ENCODE peak calls at places on chromosomes 3 and 15, in four cellular contexts. One of them, this sample, is unnamed.

GRCh38 chr15:52144656-52145055 is 32.1 kb upstream of the BCL2L10 start:
- DNase-seq in psoas muscle: no peak
- DNase-seq in cardiac muscle cell: peak; percentile 57
- DNase-seq in neural progenitor cell: no peak
- DNase-seq in this sample: no peak

GRCh38 chr3:46861996-46862688 is 1.1 kb downstream of the MYL3 start:
- DNase-seq in neural progenitor cell: no peak
- DNase-seq in psoas muscle: peak; percentile 84
- DNase-seq in cardiac muscle cell: no peak
- DNase-seq in this sample: peak; percentile 23

GRCh38 chr15:59632714-59633113 is 21.1 kb downstream of the GCNT3 start:
- DNase-seq in neural progenitor cell: peak; percentile 69
- DNase-seq in cardiac muscle cell: peak; percentile 26
- DNase-seq in psoas muscle: no peak
- DNase-seq in this sample: no peak

GRCh38 chr3:111080357-111080937 is 8.8 kb downstream of the NECTIN3 start:
- DNase-seq in psoas muscle: no peak
- DNase-seq in cardiac muscle cell: peak; percentile 69
- DNase-seq in neural progenitor cell: peak; percentile 17
- DNase-seq in this sample: no peak

GRCh38 chr3:141913150-141913811 is 36.8 kb downstream of the ATP1B3 start:
- DNase-seq in neural progenitor cell: peak; percentile 63
- DNase-seq in cardiac muscle cell: peak; percentile 79
- DNase-seq in psoas muscle: no peak
- DNase-seq in this sample: no peak

GRCh38 chr15:86772369-86773059 is 692.8 kb downstream of the AGBL1 start:
- DNase-seq in neural progenitor cell: no peak
- DNase-seq in psoas muscle: no peak
- DNase-seq in cardiac muscle cell: no peak
- DNase-seq in this sample: no peak

GRCh38 chr15:77185242-77185785 is 114.4 kb upstream of the TSPAN3 start:
- DNase-seq in cardiac muscle cell: no peak
- DNase-seq in neural progenitor cell: no peak
- DNase-seq in psoas muscle: no peak
- DNase-seq in this sample: no peak

GRCh38 chr15:46768287-46768686 is 949.0 kb upstream of the SEMA6D start:
- DNase-seq in cardiac muscle cell: no peak
- DNase-seq in neural progenitor cell: no peak
- DNase-seq in psoas muscle: no peak
- DNase-seq in this sample: no peak

GRCh38 chr3:112011376-112011940 is 12.7 kb downstream of the TAGLN3 start:
- DNase-seq in psoas muscle: no peak
- DNase-seq in neural progenitor cell: no peak
- DNase-seq in cardiac muscle cell: no peak
- DNase-seq in this sample: no peak

GRCh38 chr15:56243117-56243773 is 434 bp downstream of the RFX7 start:
- DNase-seq in psoas muscle: peak; percentile 71
- DNase-seq in neural progenitor cell: peak; percentile 77
- DNase-seq in cardiac muscle cell: peak; percentile 56
- DNase-seq in this sample: peak; percentile 35

GRCh38 chr3:107251819-107252218 is 125.4 kb upstream of the CCDC54 start:
- DNase-seq in psoas muscle: no peak
- DNase-seq in neural progenitor cell: no peak
- DNase-seq in cardiac muscle cell: no peak
- DNase-seq in this sample: no peak

GRCh38 chr3:113096158-113096893 is 105.5 kb downstream of the GTPBP8 start:
- DNase-seq in cardiac muscle cell: peak; percentile 33
- DNase-seq in neural progenitor cell: peak; percentile 65
- DNase-seq in psoas muscle: no peak
- DNase-seq in this sample: no peak

GRCh38 chr3:39226106-39226741 is 33.8 kb upstream of the XIRP1 start:
- DNase-seq in cardiac muscle cell: no peak
- DNase-seq in psoas muscle: no peak
- DNase-seq in neural progenitor cell: no peak
- DNase-seq in this sample: no peak

GRCh38 chr15:92902020-92902419 is 1.9 kb downstream of the CHD2 start:
- DNase-seq in neural progenitor cell: no peak
- DNase-seq in psoas muscle: no peak
- DNase-seq in cardiac muscle cell: peak; percentile 53
- DNase-seq in this sample: no peak

GRCh38 chr15:74209997-74210573 is 7.5 kb upstream of the STRA6 start:
- DNase-seq in neural progenitor cell: no peak
- DNase-seq in psoas muscle: no peak
- DNase-seq in cardiac muscle cell: peak; percentile 95
- DNase-seq in this sample: no peak

DNA sequence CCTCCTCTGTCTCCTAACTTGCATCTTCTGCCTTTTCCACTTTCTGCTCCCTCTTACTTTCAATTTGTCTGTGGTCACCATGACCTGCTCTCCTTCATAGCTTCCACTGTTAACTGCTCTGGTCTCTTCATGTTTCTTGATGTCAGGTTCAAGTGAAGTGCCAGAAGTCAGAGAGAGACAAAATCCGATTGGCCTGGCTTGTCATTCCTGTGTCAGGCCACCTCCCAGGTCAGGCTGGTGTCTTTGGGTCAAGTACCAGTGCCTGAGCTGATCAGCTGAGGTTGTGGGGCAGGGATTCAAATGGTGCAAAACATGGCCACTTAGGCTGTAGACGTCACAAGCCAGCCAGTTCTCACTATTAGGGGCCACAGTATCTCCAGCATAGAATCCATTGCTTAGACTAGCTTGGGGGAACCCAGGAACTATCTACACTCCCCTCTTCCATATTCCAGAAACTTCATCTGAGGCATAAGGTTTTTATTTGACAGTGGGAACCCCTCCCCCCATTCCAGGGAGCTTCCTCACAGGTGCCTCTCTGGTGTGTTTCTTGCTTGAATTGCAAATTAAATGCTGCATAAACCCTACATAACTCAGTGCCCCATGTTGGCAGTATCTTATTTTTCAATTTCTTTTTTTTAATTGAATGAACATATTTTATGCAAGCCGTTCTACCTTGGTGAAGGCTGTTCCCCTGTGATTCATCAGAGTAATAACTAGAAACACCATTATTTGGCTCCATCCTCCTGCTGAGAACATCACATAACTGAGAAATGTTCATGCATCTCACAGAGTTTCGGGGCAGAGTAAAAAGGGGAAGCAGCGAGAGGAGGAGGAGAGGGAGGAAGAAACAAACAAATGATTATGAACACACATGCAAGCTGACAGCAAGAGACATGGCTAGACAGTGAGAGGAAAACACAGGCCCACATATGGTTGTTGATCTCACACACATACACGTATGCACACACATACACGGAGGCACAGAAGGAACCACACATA is 175.8 kb downstream of the TLE3 start:
- DNase-seq in cardiac muscle cell: no peak
- DNase-seq in psoas muscle: no peak
- DNase-seq in neural progenitor cell: no peak
- DNase-seq in this sample: no peak
- H3K9me3 ChIP-seq in cardiac muscle cell: no peaks in the 10 kb centered on the region
- H3K9me3 ChIP-seq in psoas muscle: peaks cover 13% of the 10 kb centered on the region
- H3K9me3 ChIP-seq in neural progenitor cell: peaks cover 11% of the 10 kb centered on the region
- H3K9me3 ChIP-seq in this sample: no peaks in the 10 kb centered on the region

DNA sequence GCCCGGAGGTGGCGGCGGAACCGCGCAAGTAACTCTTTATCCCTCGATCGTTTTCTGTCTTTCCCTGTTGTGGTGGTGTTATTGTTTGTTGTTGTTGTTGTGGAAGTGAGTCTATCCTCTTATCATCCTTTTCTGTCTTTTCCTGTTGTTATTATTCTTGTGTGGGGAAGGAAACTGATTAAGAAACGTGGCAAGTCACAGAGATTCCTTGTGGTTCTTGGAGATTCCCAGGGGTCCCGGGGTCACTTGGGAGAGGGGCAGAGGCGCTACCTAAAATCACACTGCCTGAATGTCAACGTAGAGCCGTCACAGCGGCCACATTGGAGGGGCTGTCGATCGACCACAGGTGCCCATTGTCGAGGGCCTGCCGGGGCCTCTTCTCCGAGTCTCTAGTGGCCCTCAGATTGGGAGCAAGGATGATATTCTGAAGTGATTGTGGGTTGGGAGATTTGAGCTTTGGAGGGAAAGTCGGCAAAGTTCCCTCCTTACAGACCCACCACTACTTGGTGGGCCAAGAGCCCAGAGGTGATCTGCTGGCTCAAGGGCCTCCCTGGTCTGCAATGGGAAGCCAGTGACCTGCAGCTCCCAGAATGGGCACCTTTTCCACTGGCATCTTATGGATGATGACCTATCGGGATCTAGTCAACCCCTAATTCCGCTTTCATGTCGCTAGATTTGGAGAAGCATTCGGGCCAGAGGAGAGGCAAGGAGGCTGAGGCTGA is 816 bp downstream of the PARP14 start:
- DNase-seq in psoas muscle: no peak
- DNase-seq in neural progenitor cell: no peak
- DNase-seq in cardiac muscle cell: no peak
- DNase-seq in this sample: no peak
- H3K27ac ChIP-seq in psoas muscle: peak overlapping the region; percentile 74
- H3K27ac ChIP-seq in neural progenitor cell: no peak overlapping the region
- H3K27ac ChIP-seq in cardiac muscle cell: no peak overlapping the region
- H3K27ac ChIP-seq in this sample: peak overlapping the region; percentile 87

GRCh38 chr15:27067175-27067574 is 96.2 kb downstream of the GABRG3 start:
- DNase-seq in cardiac muscle cell: no peak
- DNase-seq in psoas muscle: no peak
- DNase-seq in neural progenitor cell: no peak
- DNase-seq in this sample: no peak

GRCh38 chr15:27074179-27074578 is 103.2 kb downstream of the GABRG3 start:
- DNase-seq in cardiac muscle cell: no peak
- DNase-seq in neural progenitor cell: no peak
- DNase-seq in psoas muscle: no peak
- DNase-seq in this sample: no peak

GRCh38 chr15:27066446-27066845 is 95.5 kb downstream of the GABRG3 start:
- DNase-seq in neural progenitor cell: no peak
- DNase-seq in psoas muscle: no peak
- DNase-seq in cardiac muscle cell: no peak
- DNase-seq in this sample: no peak

DNA sequence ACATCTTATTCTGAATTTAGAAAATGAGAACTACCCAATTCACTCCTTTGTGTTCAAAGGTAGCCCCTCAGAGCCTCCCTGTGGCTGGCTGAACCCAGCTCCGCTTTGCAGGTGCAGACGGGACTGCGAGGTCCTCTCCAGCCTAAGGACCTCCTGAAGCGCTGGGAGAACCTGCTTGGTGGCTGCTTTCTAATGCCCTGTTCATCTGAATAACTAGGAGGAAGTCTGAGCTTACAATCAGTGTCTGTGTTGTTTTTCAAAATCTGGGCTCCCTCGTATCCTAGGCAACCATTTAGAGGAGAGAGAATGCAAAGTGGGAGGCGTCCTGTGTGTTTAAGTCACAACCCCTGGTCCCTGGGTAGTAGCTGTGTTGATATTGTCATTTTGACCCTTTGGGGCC is 99.8 kb downstream of the GABRG3 start:
- DNase-seq in neural progenitor cell: no peak
- DNase-seq in psoas muscle: no peak
- DNase-seq in cardiac muscle cell: no peak
- DNase-seq in this sample: no peak
- H3K9me3 ChIP-seq in neural progenitor cell: no peaks in the 10 kb centered on the region
- H3K9me3 ChIP-seq in psoas muscle: peaks cover 10% of the 10 kb centered on the region
- H3K9me3 ChIP-seq in cardiac muscle cell: no peaks in the 10 kb centered on the region
- H3K9me3 ChIP-seq in this sample: no peaks in the 10 kb centered on the region

DNA sequence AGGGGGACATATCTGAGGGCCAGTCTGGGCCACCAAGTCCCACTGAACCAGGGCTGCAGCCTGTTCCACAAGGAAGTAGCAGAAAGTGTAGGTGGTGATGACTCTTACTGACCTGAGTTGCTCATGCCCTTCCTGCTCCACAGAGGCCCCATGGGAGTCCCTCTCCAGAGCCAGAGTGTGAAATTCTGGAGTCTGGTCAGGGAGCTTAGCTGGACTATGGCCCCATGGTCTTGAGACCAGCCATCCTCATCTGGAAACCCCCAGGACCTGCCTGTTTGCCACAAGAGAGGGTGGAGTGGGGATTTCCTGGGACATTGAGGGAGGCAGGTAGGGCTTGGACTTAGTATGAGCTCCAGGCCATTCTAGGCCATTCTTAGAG is 3.0 kb downstream of the SPINT1 start:
- DNase-seq in psoas muscle: no peak
- DNase-seq in cardiac muscle cell: no peak
- DNase-seq in neural progenitor cell: no peak
- DNase-seq in this sample: no peak
- H3K27ac ChIP-seq in psoas muscle: no peak overlapping the region
- H3K27ac ChIP-seq in cardiac muscle cell: no peak overlapping the region
- H3K27ac ChIP-seq in neural progenitor cell: no peak overlapping the region
- H3K27ac ChIP-seq in this sample: no peak overlapping the region